ENCODE peak calls at places on chromosome 6, in six cellular contexts. One of them, this sample, is unnamed.

GRCh38 chr6:154852700-154853099 is 119.5 kb downstream of the SCAF8 start:
- DNase-seq in neural progenitor cell: no peak
- DNase-seq in substantia nigra: no peak
- DNase-seq in right cardiac atrium: no peak
- DNase-seq in keratinocyte: no peak
- DNase-seq in uterus: no peak
- DNase-seq in this sample: no peak

GRCh38 chr6:1208876-1209275 is 103.0 kb upstream of the FOXQ1 start:
- DNase-seq in neural progenitor cell: no peak
- DNase-seq in substantia nigra: no peak
- DNase-seq in right cardiac atrium: no peak
- DNase-seq in keratinocyte: no peak
- DNase-seq in uterus: no peak
- DNase-seq in this sample: no peak

GRCh38 chr6:139334791-139335446 is 39.5 kb downstream of the CITED2 start:
- DNase-seq in neural progenitor cell: no peak
- DNase-seq in substantia nigra: no peak
- DNase-seq in right cardiac atrium: no peak
- DNase-seq in keratinocyte: peak
- DNase-seq in uterus: no peak
- DNase-seq in this sample: peak

GRCh38 chr6:170454512-170455285 is 98.4 kb downstream of the PSMB1 start:
- DNase-seq in neural progenitor cell: no peak
- DNase-seq in substantia nigra: no peak
- DNase-seq in right cardiac atrium: no peak
- DNase-seq in keratinocyte: no peak
- DNase-seq in uterus: no peak
- DNase-seq in this sample: no peak

GRCh38 chr6:90483116-90483839 is 103.6 kb downstream of the MAP3K7 start:
- DNase-seq in neural progenitor cell: no peak
- DNase-seq in substantia nigra: no peak
- DNase-seq in right cardiac atrium: no peak
- DNase-seq in keratinocyte: no peak
- DNase-seq in uterus: no peak
- DNase-seq in this sample: no peak

GRCh38 chr6:106749611-106750010 is 120.2 kb downstream of the QRSL1 start:
- DNase-seq in neural progenitor cell: no peak
- DNase-seq in substantia nigra: no peak
- DNase-seq in right cardiac atrium: no peak
- DNase-seq in keratinocyte: peak
- DNase-seq in uterus: no peak
- DNase-seq in this sample: no peak

GRCh38 chr6:35080016-35080680 is 61.0 kb downstream of the TCP11 start:
- DNase-seq in neural progenitor cell: no peak
- DNase-seq in substantia nigra: no peak
- DNase-seq in right cardiac atrium: no peak
- DNase-seq in keratinocyte: no peak
- DNase-seq in uterus: peak
- DNase-seq in this sample: peak

GRCh38 chr6:158259845-158260244 is 52.4 kb upstream of the TULP4 start:
- DNase-seq in neural progenitor cell: no peak
- DNase-seq in substantia nigra: no peak
- DNase-seq in right cardiac atrium: no peak
- DNase-seq in keratinocyte: no peak
- DNase-seq in uterus: no peak
- DNase-seq in this sample: no peak

GRCh38 chr6:63307581-63308246 is 12.1 kb downstream of the LGSN start:
- DNase-seq in neural progenitor cell: peak
- DNase-seq in substantia nigra: no peak
- DNase-seq in right cardiac atrium: no peak
- DNase-seq in keratinocyte: no peak
- DNase-seq in uterus: no peak
- DNase-seq in this sample: no peak

GRCh38 chr6:149031545-149032317 is 284.9 kb downstream of the UST start:
- DNase-seq in neural progenitor cell: no peak
- DNase-seq in substantia nigra: peak
- DNase-seq in right cardiac atrium: no peak
- DNase-seq in keratinocyte: no peak
- DNase-seq in uterus: peak
- DNase-seq in this sample: no peak

GRCh38 chr6:37785688-37786270 is 33.7 kb upstream of the ZFAND3 start:
- DNase-seq in neural progenitor cell: no peak
- DNase-seq in substantia nigra: no peak
- DNase-seq in right cardiac atrium: no peak
- DNase-seq in keratinocyte: no peak
- DNase-seq in uterus: no peak
- DNase-seq in this sample: no peak

GRCh38 chr6:101226677-101227135 is 166.8 kb upstream of the GRIK2 start:
- DNase-seq in neural progenitor cell: peak
- DNase-seq in substantia nigra: no peak
- DNase-seq in right cardiac atrium: no peak
- DNase-seq in keratinocyte: no peak
- DNase-seq in uterus: no peak
- DNase-seq in this sample: no peak

GRCh38 chr6:144993870-144994269 is 708.7 kb downstream of the UTRN start:
- DNase-seq in neural progenitor cell: no peak
- DNase-seq in substantia nigra: no peak
- DNase-seq in right cardiac atrium: no peak
- DNase-seq in keratinocyte: no peak
- DNase-seq in uterus: no peak
- DNase-seq in this sample: no peak

GRCh38 chr6:9405369-9405768 is 970.0 kb upstream of the SLC35B3 start:
- DNase-seq in neural progenitor cell: no peak
- DNase-seq in substantia nigra: no peak
- DNase-seq in right cardiac atrium: no peak
- DNase-seq in keratinocyte: peak
- DNase-seq in uterus: no peak
- DNase-seq in this sample: no peak

GRCh38 chr6:79687759-79688158 is 56.6 kb downstream of the SH3BGRL2 start:
- DNase-seq in neural progenitor cell: peak
- DNase-seq in substantia nigra: no peak
- DNase-seq in right cardiac atrium: no peak
- DNase-seq in keratinocyte: no peak
- DNase-seq in uterus: no peak
- DNase-seq in this sample: no peak

GRCh38 chr6:135182993-135183531 is 2.0 kb downstream of the MYB start:
- DNase-seq in neural progenitor cell: peak
- DNase-seq in substantia nigra: no peak
- DNase-seq in right cardiac atrium: no peak
- DNase-seq in keratinocyte: no peak
- DNase-seq in uterus: no peak
- DNase-seq in this sample: no peak

GRCh38 chr6:134117409-134117808 is 65.0 kb upstream of the SLC2A12 start:
- DNase-seq in neural progenitor cell: peak
- DNase-seq in substantia nigra: peak
- DNase-seq in right cardiac atrium: no peak
- DNase-seq in keratinocyte: no peak
- DNase-seq in uterus: no peak
- DNase-seq in this sample: no peak

GRCh38 chr6:131694832-131695426 is 6.3 kb downstream of the OR2A4 start:
- DNase-seq in neural progenitor cell: peak
- DNase-seq in substantia nigra: peak
- DNase-seq in right cardiac atrium: peak
- DNase-seq in keratinocyte: no peak
- DNase-seq in uterus: peak
- DNase-seq in this sample: peak

DNA sequence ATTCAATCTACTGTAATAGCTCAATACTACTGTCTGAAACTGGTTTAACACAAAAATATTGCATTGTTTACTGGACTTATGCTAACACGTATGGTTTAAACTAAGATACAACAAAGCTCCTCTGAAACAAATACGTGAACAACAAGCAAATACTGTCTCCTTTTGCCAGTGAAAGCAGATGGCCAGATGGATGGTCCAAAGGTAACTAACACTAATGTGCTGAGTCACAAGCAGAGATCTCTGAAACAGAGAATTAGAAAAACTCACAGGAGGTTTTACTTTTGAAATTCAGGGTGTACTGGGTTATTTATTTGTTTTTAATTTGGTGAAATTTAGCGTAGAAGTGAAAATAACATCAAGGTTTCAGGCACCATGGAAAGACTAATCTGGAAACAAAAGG is 124.3 kb upstream of the SOX4 start:
- DNase-seq in neural progenitor cell: no peak
- DNase-seq in substantia nigra: no peak
- DNase-seq in right cardiac atrium: no peak
- DNase-seq in keratinocyte: no peak
- DNase-seq in uterus: no peak
- DNase-seq in this sample: no peak
- H3K27ac ChIP-seq in neural progenitor cell: no peak
- H3K27ac ChIP-seq in substantia nigra: no peak
- H3K27ac ChIP-seq in right cardiac atrium: no peak
- H3K27ac ChIP-seq in keratinocyte: no peak
- H3K27ac ChIP-seq in uterus: no peak
- H3K27ac ChIP-seq in this sample: no peak

GRCh38 chr6:4587171-4587570 is 189.0 kb upstream of the CDYL start:
- DNase-seq in neural progenitor cell: no peak
- DNase-seq in substantia nigra: no peak
- DNase-seq in right cardiac atrium: no peak
- DNase-seq in keratinocyte: no peak
- DNase-seq in uterus: no peak
- DNase-seq in this sample: no peak

GRCh38 chr6:4588163-4588562 is 188.0 kb upstream of the CDYL start:
- DNase-seq in neural progenitor cell: no peak
- DNase-seq in substantia nigra: no peak
- DNase-seq in right cardiac atrium: no peak
- DNase-seq in keratinocyte: no peak
- DNase-seq in uterus: no peak
- DNase-seq in this sample: no peak

GRCh38 chr6:4586469-4586859 is 189.7 kb upstream of the CDYL start:
- DNase-seq in neural progenitor cell: no peak
- DNase-seq in substantia nigra: no peak
- DNase-seq in right cardiac atrium: no peak
- DNase-seq in keratinocyte: no peak
- DNase-seq in uterus: no peak
- DNase-seq in this sample: no peak

GRCh38 chr6:4584801-4585200 is 191.4 kb upstream of the CDYL start:
- DNase-seq in neural progenitor cell: no peak
- DNase-seq in substantia nigra: no peak
- DNase-seq in right cardiac atrium: no peak
- DNase-seq in keratinocyte: no peak
- DNase-seq in uterus: no peak
- DNase-seq in this sample: no peak

DNA sequence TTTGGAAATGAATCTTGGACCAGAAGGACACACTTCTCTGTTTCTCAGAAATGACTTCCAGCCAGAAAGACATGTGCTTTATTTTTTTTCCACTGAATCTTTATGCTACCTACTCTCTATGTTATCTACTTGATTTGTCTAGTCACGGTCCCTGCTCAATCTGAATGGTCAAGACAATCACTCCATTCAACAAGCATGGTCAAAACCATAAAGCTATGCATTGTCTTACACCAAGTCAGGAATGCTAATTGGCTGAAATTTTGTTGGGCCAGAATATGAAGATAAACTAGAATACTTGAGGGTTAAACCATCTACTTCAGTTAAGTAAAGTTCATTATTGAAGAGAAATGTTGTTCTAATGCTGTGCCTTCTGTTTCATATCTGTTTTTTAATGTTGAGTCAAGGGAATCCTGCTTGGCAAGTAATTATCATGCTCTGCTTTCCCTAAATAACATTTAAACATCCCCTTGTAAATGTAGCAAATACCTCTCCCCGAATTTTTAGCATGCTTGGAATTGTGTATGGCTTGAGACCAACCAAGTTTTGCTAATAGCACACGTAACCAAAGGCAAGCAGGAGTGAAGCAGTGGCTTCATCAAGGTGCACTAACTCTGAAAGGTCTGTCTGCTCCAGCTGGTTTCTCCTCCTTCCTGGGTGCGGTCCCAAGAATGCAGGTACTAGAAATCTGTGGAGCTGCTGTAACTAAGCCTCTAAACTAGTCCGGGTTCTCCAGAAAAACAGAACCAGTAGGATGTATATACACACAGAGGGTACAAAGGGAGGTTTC is 190.3 kb upstream of the CDYL start:
- DNase-seq in neural progenitor cell: no peak
- DNase-seq in substantia nigra: no peak
- DNase-seq in right cardiac atrium: no peak
- DNase-seq in keratinocyte: no peak
- DNase-seq in uterus: no peak
- DNase-seq in this sample: no peak
- H3K27ac ChIP-seq in neural progenitor cell: no peak
- H3K27ac ChIP-seq in substantia nigra: no peak
- H3K27ac ChIP-seq in right cardiac atrium: no peak
- H3K27ac ChIP-seq in keratinocyte: no peak
- H3K27ac ChIP-seq in uterus: no peak
- H3K27ac ChIP-seq in this sample: no peak

DNA sequence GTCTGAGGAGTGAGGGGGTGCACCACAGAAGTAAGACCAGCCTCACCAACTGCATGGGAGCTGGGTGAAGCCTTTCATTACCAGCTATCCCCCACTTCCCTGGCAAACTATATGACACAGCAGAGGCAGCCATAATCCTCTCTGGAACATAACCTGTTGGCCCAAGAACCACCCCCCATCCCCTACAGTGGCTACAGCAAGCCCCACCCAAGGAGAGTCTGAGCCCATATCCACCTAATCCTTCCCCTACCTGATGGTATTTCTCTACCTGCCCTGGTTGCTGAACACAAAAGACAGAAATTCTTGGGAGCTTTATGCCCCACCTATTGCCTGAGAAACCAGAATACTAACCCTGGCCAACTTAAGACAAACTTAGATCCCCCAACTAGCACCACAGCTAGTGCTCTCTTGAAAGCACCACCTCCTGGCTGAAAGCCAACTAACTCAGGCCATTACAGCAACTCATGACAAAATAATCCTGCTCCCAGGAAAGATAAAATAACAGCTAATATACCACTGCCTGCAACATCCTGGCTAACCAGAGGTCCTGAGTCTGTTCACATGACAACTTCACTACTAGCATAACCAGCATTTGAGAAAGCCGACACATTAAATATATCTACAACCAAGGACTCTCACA is 11.2 kb downstream of the RNGTT start:
- DNase-seq in neural progenitor cell: no peak
- DNase-seq in substantia nigra: no peak
- DNase-seq in right cardiac atrium: no peak
- DNase-seq in keratinocyte: no peak
- DNase-seq in uterus: no peak
- DNase-seq in this sample: no peak
- H3K27ac ChIP-seq in neural progenitor cell: no peak
- H3K27ac ChIP-seq in substantia nigra: no peak
- H3K27ac ChIP-seq in right cardiac atrium: no peak
- H3K27ac ChIP-seq in keratinocyte: no peak
- H3K27ac ChIP-seq in uterus: no peak
- H3K27ac ChIP-seq in this sample: no peak

GRCh38 chr6:84137051-84137375 is 90.4 kb downstream of the CEP162 start:
- DNase-seq in neural progenitor cell: no peak
- DNase-seq in substantia nigra: no peak
- DNase-seq in right cardiac atrium: no peak
- DNase-seq in keratinocyte: no peak
- DNase-seq in uterus: no peak
- DNase-seq in this sample: no peak

GRCh38 chr6:84137989-84138575 is 89.4 kb downstream of the CEP162 start:
- DNase-seq in neural progenitor cell: no peak
- DNase-seq in substantia nigra: no peak
- DNase-seq in right cardiac atrium: no peak
- DNase-seq in keratinocyte: no peak
- DNase-seq in uterus: no peak
- DNase-seq in this sample: no peak

GRCh38 chr6:84135291-84135690 is 92.2 kb downstream of the CEP162 start:
- DNase-seq in neural progenitor cell: no peak
- DNase-seq in substantia nigra: no peak
- DNase-seq in right cardiac atrium: no peak
- DNase-seq in keratinocyte: peak
- DNase-seq in uterus: no peak
- DNase-seq in this sample: no peak

GRCh38 chr6:84139311-84139710 is 88.1 kb downstream of the CEP162 start:
- DNase-seq in neural progenitor cell: no peak
- DNase-seq in substantia nigra: no peak
- DNase-seq in right cardiac atrium: no peak
- DNase-seq in keratinocyte: no peak
- DNase-seq in uterus: no peak
- DNase-seq in this sample: no peak

GRCh38 chr6:84136364-84137050 is 90.9 kb downstream of the CEP162 start:
- DNase-seq in neural progenitor cell: no peak
- DNase-seq in substantia nigra: no peak
- DNase-seq in right cardiac atrium: no peak
- DNase-seq in keratinocyte: no peak
- DNase-seq in uterus: no peak
- DNase-seq in this sample: no peak
- H3K27ac ChIP-seq in neural progenitor cell: no peak
- H3K27ac ChIP-seq in substantia nigra: no peak
- H3K27ac ChIP-seq in right cardiac atrium: no peak
- H3K27ac ChIP-seq in keratinocyte: no peak
- H3K27ac ChIP-seq in uterus: no peak
- H3K27ac ChIP-seq in this sample: no peak

This sample was measured in gastrocnemius medialis.